ENCODE peak calls at places on chromosomes 2 and 18, in six cellular contexts. C, K, W, N, T and E are unnamed samples. For H3K79me2, the result is how much of the 10 kb centered on the place peaks cover.

GRCh38 chr2:42223822-42224268 is 54.7 kb downstream of the EML4 start:
- DNase-seq in N (no peak), C (peak), K (no peak), T (no peak), W (no peak), E (no peak)

GRCh38 chr18:59354731-59355130 is 4.3 kb downstream of the LMAN1 start:
- DNase-seq in K (no peak), T (no peak), N (no peak), C (peak), W (no peak), E (no peak)

GRCh38 chr2:15050483-15050882 is 418.0 kb downstream of the LRATD1 start:
- DNase-seq in C (peak), K (no peak), W (no peak), N (no peak), T (no peak), E (no peak)

GRCh38 chr18:54023471-54023870 is 201.0 kb downstream of the MBD2 start:
- DNase-seq in W (no peak), C (peak), N (no peak), K (no peak), T (no peak), E (no peak)

GRCh38 chr2:65212619-65213018 is 15.0 kb upstream of the ACTR2 start:
- DNase-seq in N (no peak), K (no peak), T (no peak), C (no peak), W (no peak), E (no peak)

GRCh38 chr18:66167829-66168463 is 417.1 kb downstream of the CDH7 start:
- DNase-seq in T (no peak), N (no peak), C (no peak), K (no peak), W (no peak), E (no peak)

GRCh38 chr18:8717011-8717770 is 11.8 kb downstream of the MTCL1 start:
- DNase-seq in C (no peak), N (no peak), W (peak), K (no peak), T (no peak), E (peak)

GRCh38 chr2:73449404-73449803 is 63.8 kb downstream of the ALMS1 start:
- DNase-seq in C (no peak), T (no peak), W (no peak), K (no peak), N (no peak), E (no peak)

GRCh38 chr2:233221378-233222063 is 30.0 kb upstream of the ATG16L1 start:
- DNase-seq in T (no peak), C (no peak), W (peak), N (no peak), K (no peak), E (no peak)

GRCh38 chr2:71129891-71130324 is at the start of gene MCEE:
- DNase-seq in W (peak), T (peak), K (peak), C (peak), N (peak), E (peak)

GRCh38 chr18:73752965-73753364 is 394.7 kb downstream of the FBXO15 start:
- DNase-seq in W (no peak), C (no peak), T (no peak), N (no peak), K (no peak), E (no peak)

GRCh38 chr2:159879061-159879604 is 81.1 kb upstream of the CD302 start:
- DNase-seq in T (no peak), C (peak), K (no peak), W (no peak), N (no peak), E (no peak)

GRCh38 chr18:32019251-32019943 is 772 bp downstream of the RNF125 start:
- DNase-seq in C (peak), K (peak), T (peak), W (peak), N (peak), E (peak)

GRCh38 chr18:41266616-41267015 is 688.4 kb upstream of the PIK3C3 start:
- DNase-seq in W (no peak), C (no peak), K (no peak), T (no peak), N (no peak), E (no peak)

GRCh38 chr2:110153416-110153815 is 37.8 kb upstream of the MALL start:
- DNase-seq in W (no peak), N (no peak), T (no peak), K (no peak), C (peak), E (no peak)

GRCh38 chr2:130836501-130837174 is at the start of gene ARHGEF4:
- DNase-seq in C (peak), K (peak), W (peak), N (peak), T (peak), E (peak)

GRCh38 chr2:42788-43187 is 3.5 kb downstream of the FAM110C start:
- DNase-seq in W (no peak), K (no peak), C (no peak), T (no peak), N (no peak), E (no peak)

GRCh38 chr2:13745324-13745723 is 887.2 kb upstream of the LRATD1 start:
- DNase-seq in K (no peak), C (no peak), W (peak), T (no peak), N (peak), E (peak)

GRCh38 chr2:28172114-28172898 is 220.4 kb upstream of the FOSL2 start:
- DNase-seq in C (no peak), T (no peak), N (peak), K (no peak), W (no peak), E (no peak)

GRCh38 chr18:13376298-13376840 is 157.8 kb downstream of the LDLRAD4 start:
- DNase-seq in N (no peak), W (no peak), C (no peak), T (no peak), K (no peak), E (no peak)

GRCh38 chr18:56637897-56638231 is 528 bp downstream of the TXNL1 start:
- DNase-seq in T (peak), C (no peak), N (peak), K (no peak), W (peak), E (peak)

GRCh38 chr2:159009940-159010339 is 41.5 kb downstream of the TANC1 start:
- DNase-seq in T (no peak), K (no peak), C (peak), N (no peak), W (no peak), E (no peak)

GRCh38 chr2:43759195-43759594 is 14.6 kb upstream of the DYNC2LI1 start:
- DNase-seq in N (no peak), K (peak), W (no peak), T (no peak), C (peak), E (no peak)

GRCh38 chr2:112795720-112796119 is 11.4 kb upstream of the IL1A start:
- DNase-seq in T (peak), C (no peak), K (no peak), W (no peak), N (peak), E (no peak)
- TF ChIP-seq EZH2phosphoT487 in T (no peak), C (no peak), K (no peak), W (no peak), N (no peak), E (no peak)

GRCh38 chr18:36066001-36066400 is 1.4 kb downstream of the RPRD1A start:
- DNase-seq in N (no peak), K (no peak), C (peak), W (no peak), T (no peak), E (no peak)

GRCh38 chr18:36064027-36064808 is 3.1 kb downstream of the RPRD1A start:
- DNase-seq in C (no peak), W (no peak), K (no peak), N (no peak), T (no peak), E (peak)

GRCh38 chr18:36067118-36067957 is at the start of gene RPRD1A:
- DNase-seq in W (peak), T (peak), C (peak), N (peak), K (peak), E (peak)

DNA sequence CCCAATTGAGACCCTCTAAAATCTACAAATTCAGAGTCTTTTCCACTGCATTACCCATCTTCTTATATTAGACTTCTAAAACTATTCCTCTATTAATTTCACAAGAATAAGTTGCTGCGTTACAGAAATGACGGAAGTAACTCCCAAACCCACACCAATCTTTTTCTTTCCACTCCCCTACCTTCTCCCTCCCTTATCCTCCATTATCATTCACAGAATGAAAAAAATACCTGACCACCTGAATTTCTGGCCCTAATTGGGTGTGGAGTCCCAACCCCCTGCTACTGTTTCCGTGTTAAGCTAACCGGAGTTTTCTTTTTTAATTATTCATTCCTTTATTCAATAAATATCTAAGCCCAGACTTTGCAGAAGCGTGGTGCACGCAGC is 635 bp downstream of the RPRD1A start:
- DNase-seq in C (peak), N (no peak), T (peak), K (no peak), W (no peak), E (no peak)
- H3K79me2 ChIP-seq in C (half or more), N (under half), T (half or more), K (half or more), W (half or more), E (half or more)

GRCh38 chr18:52716926-52717325 is 376.9 kb downstream of the DCC start:
- DNase-seq in W (peak), T (no peak), C (no peak), K (no peak), N (peak), E (peak)
- TF ChIP-seq EZH2phosphoT487 in W (no peak), T (no peak), C (no peak), K (no peak), N (no peak), E (no peak)

GRCh38 chr18:75248426-75249191 is 38.0 kb downstream of the TSHZ1 start:
- DNase-seq in W (no peak), K (no peak), T (no peak), N (no peak), C (peak), E (no peak)
- H3K79me2 ChIP-seq in W (under half), K (under half), T (under half), N (half or more), C (half or more), E (under half)

GRCh38 chr2:3246406-3246805 is 131.2 kb downstream of the EIPR1 start:
- DNase-seq in C (no peak), W (no peak), K (no peak), N (no peak), T (no peak), E (no peak)

GRCh38 chr2:3244486-3244885 is 133.1 kb downstream of the EIPR1 start:
- DNase-seq in N (no peak), W (no peak), T (no peak), K (no peak), C (no peak), E (no peak)

GRCh38 chr2:3242747-3243369 is 134.8 kb downstream of the EIPR1 start:
- DNase-seq in W (no peak), N (no peak), T (no peak), C (peak), K (no peak), E (no peak)

GRCh38 chr2:3241971-3242746 is 135.5 kb downstream of the EIPR1 start:
- DNase-seq in N (no peak), K (no peak), C (no peak), T (no peak), W (no peak), E (no peak)

DNA sequence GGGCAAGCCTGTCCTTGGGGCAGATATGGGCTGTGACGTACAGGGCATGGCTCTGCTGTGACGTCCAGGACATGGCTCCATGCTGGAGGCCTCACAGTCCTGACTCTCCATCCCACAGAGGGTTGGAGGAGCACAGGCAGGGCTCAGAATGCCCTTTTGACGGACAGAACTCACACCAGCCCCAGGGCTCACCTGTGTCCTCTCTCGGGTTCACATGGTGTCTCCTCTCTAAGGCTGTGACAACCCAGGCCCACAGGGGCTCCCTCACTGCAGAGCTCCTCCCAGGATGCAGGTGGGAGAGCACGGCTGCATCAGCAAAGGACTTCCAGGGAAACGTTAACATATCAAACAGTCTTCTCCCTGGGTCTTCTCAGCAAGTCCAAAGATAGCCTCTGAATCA is 133.8 kb downstream of the EIPR1 start:
- DNase-seq in T (no peak), C (no peak), W (no peak), N (no peak), K (no peak), E (peak)
- TF ChIP-seq EZH2phosphoT487 in T (no peak), C (no peak), W (no peak), N (no peak), K (no peak), E (no peak)

DNA sequence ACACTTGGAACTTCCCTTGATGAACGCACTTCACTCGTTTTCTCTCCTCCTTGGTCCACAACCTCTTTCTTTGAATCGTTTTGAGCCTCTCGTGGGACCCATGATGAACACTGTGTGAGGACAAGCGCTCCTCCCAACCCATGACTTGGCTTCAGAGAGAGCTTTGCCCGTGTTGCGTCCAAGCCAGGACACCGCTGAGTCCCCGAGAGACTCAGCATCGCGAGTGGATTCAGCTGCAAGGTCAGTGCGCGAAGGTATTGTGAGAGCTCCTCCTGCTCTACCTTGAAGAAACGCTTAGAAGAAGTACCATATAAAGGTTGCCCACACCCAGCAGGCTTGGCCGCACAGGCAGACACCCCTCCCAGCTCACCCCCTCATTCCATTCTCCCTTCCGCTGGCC is 58.7 kb downstream of the ZNF516 start:
- DNase-seq in C (no peak), N (no peak), K (no peak), W (no peak), T (no peak), E (no peak)
- H3K79me2 ChIP-seq in C (half or more), N (half or more), K (under half), W (half or more), T (under half), E (under half)

DNA sequence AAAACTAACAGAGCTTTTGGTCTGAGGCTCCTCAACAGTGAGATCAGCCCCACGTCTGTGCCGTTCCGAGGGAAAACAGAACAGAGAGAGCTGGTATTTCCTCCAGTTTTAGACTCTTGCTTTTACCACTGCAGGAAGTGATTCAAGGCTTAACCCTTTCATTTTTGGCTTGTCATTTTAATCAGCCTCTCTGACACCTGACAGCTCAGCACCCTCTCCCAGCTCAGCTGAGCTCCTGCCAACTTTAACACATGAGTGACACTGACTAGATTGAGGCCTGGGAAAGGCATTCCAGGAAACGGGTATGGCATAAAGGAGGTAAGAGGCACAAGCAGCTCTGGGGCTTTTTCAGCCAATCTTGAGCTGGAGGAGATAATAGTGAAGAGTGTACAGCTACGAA is 239.4 kb upstream of the SKOR2 start:
- DNase-seq in K (no peak), C (no peak), N (no peak), T (no peak), W (no peak), E (no peak)
- TF ChIP-seq EZH2phosphoT487 in K (no peak), C (no peak), N (no peak), T (no peak), W (no peak), E (no peak)

DNA sequence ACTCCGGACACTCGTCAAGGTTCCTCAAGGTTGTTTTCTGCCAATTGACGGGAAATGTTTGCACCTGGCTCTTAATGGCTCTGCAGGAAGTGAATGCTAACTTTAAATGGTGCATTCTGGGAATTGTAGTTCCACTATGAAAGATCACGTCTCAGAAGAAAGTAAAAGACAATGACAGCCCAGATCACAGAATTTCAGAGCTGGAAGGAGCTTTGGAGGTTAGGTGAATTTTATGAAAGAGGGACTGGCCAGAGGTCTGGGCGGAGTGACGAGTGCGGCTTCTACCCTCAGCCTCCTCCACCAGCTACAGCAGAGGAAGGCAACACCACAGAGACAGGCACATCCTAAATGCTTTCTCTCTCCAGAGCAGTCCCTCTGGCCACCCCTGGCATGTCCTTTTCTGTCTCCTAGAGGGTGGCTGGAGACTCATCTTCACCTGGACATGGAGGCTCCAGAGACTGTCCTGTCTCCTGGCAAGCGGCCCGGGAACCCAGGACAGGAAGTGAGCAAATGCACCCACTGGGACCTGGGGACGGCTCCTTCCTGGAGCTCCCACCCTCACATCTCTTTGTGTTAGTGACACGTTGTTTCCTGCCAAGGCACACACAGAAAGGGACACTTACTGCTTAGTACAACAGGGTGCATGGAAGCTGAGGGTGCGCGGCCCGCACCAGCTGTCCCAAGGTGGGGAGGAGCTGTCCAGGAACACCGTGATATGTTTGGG is 19.4 kb downstream of the THAP4 start:
- DNase-seq in W (peak), T (peak), K (no peak), C (no peak), N (peak), E (peak)
- H3K79me2 ChIP-seq in W (under half), T (under half), K (half or more), C (half or more), N (half or more), E (half or more)